ENCODE peak calls at places on chromosome 2, in nine cellular contexts. P, T, Z, W, M, R, K, V and U are unnamed samples.

GRCh38 chr2:11305958-11306357 is 38.5 kb downstream of the ROCK2 start:
- DNase-seq in P (peak; percentile 72), T (peak; percentile 46), Z (no peak), W (no peak), M (no peak), R (peak; percentile 49), K (no peak), V (no peak), U (no peak)

GRCh38 chr2:148990968-148991367 is 47.5 kb upstream of the LYPD6B start:
- DNase-seq in P (no peak), T (no peak), Z (no peak), W (no peak), M (no peak), R (no peak), K (no peak), V (no peak), U (no peak)

GRCh38 chr2:32812316-32812715 is 134.4 kb upstream of the LTBP1 start:
- DNase-seq in P (peak; percentile 21), T (no peak), Z (no peak), W (no peak), M (no peak), R (no peak), K (no peak), V (no peak), U (no peak)

GRCh38 chr2:217189747-217190146 is 329.9 kb upstream of the TNP1 start:
- DNase-seq in P (no peak), T (no peak), Z (no peak), W (no peak), M (no peak), R (no peak), K (no peak), V (no peak), U (no peak)

GRCh38 chr2:189175869-189176431 is 3.6 kb downstream of the COL5A2 start:
- DNase-seq in P (no peak), T (no peak), Z (no peak), W (no peak), M (no peak), R (no peak), K (no peak), V (no peak), U (no peak)

GRCh38 chr2:200306969-200307811 is 697 bp downstream of the SPATS2L start:
- DNase-seq in P (no peak), T (peak; percentile 47), Z (peak; percentile 61), W (peak; percentile 63), M (no peak), R (no peak), K (peak; percentile 38), V (peak; percentile 26), U (no peak)

GRCh38 chr2:57990118-57990725 is 56.4 kb upstream of the VRK2 start:
- DNase-seq in P (no peak), T (no peak), Z (no peak), W (peak; percentile 24), M (no peak), R (no peak), K (no peak), V (no peak), U (no peak)

GRCh38 chr2:240032406-240033329 is 2.4 kb upstream of the OR6B2 start:
- DNase-seq in P (no peak), T (no peak), Z (no peak), W (no peak), M (no peak), R (no peak), K (no peak), V (no peak), U (no peak)

GRCh38 chr2:112924855-112925254 is 13.9 kb downstream of the IL37 start:
- DNase-seq in P (no peak), T (no peak), Z (no peak), W (no peak), M (no peak), R (no peak), K (no peak), V (no peak), U (no peak)

GRCh38 chr2:241506793-241507429 is 1.5 kb downstream of the STK25 start:
- DNase-seq in P (no peak), T (no peak), Z (no peak), W (no peak), M (no peak), R (no peak), K (peak; percentile 23), V (no peak), U (no peak)

GRCh38 chr2:191869178-191869577 is 22.3 kb upstream of the CAVIN2 start:
- DNase-seq in P (no peak), T (peak; percentile 60), Z (no peak), W (no peak), M (no peak), R (peak; percentile 54), K (peak; percentile 82), V (no peak), U (no peak)

GRCh38 chr2:231256494-231256893 is 58.1 kb downstream of the ARMC9 start:
- DNase-seq in P (no peak), T (no peak), Z (no peak), W (no peak), M (no peak), R (no peak), K (no peak), V (no peak), U (no peak)
- TF ChIP-seq CTCF in P (no peak), T (no peak), Z (no peak), W (no peak), M (no peak), R (no peak), K (no peak), V (no peak), U (no peak)

GRCh38 chr2:226622484-226622883 is 177.1 kb downstream of the IRS1 start:
- DNase-seq in P (no peak), T (peak; percentile 16), Z (no peak), W (no peak), M (no peak), R (no peak), K (no peak), V (no peak), U (no peak)
- TF ChIP-seq CTCF in P (no peak), T (no peak), Z (no peak), W (no peak), M (no peak), R (peak; percentile 36), K (no peak), V (no peak), U (peak; percentile 45)

GRCh38 chr2:38524580-38524979 is 78.1 kb downstream of the HNRNPLL start:
- DNase-seq in P (no peak), T (no peak), Z (no peak), W (no peak), M (no peak), R (no peak), K (no peak), V (no peak), U (no peak)

GRCh38 chr2:38521835-38522234 is 80.9 kb downstream of the HNRNPLL start:
- DNase-seq in P (no peak), T (no peak), Z (no peak), W (no peak), M (no peak), R (no peak), K (no peak), V (no peak), U (no peak)

GRCh38 chr2:38522754-38523349 is 79.9 kb downstream of the HNRNPLL start:
- DNase-seq in P (no peak), T (no peak), Z (no peak), W (no peak), M (no peak), R (no peak), K (no peak), V (no peak), U (no peak)

GRCh38 chr2:38526195-38526594 is 76.5 kb downstream of the HNRNPLL start:
- DNase-seq in P (no peak), T (peak; percentile 58), Z (no peak), W (no peak), M (no peak), R (peak; percentile 35), K (no peak), V (no peak), U (no peak)

GRCh38 chr2:38523728-38524437 is 78.8 kb downstream of the HNRNPLL start:
- DNase-seq in P (no peak), T (no peak), Z (no peak), W (no peak), M (no peak), R (no peak), K (peak; percentile 55), V (no peak), U (no peak)
- TF ChIP-seq CTCF in P (peak; percentile 19), T (no peak), Z (peak; percentile 23), W (no peak), M (peak; percentile 2), R (peak; percentile 44), K (no peak), V (no peak), U (peak; percentile 59)

GRCh38 chr2:28753043-28753683 is 1.5 kb downstream of the PPP1CB start:
- DNase-seq in P (no peak), T (peak; percentile 83), Z (peak; percentile 55), W (peak; percentile 45), M (no peak), R (peak; percentile 66), K (no peak), V (peak; percentile 66), U (no peak)
- TF ChIP-seq CTCF in P (peak; percentile 55), T (peak; percentile 65), Z (peak; percentile 77), W (peak; percentile 62), M (peak; percentile 86), R (peak; percentile 75), K (no peak), V (peak; percentile 65), U (peak; percentile 92)

GRCh38 chr2:80326861-80327260 is 22.3 kb upstream of the LRRTM1 start:
- DNase-seq in P (no peak), T (no peak), Z (no peak), W (no peak), M (no peak), R (no peak), K (no peak), V (no peak), U (no peak)

GRCh38 chr2:80322958-80323357 is 18.4 kb upstream of the LRRTM1 start:
- DNase-seq in P (no peak), T (no peak), Z (no peak), W (no peak), M (no peak), R (no peak), K (no peak), V (no peak), U (no peak)

GRCh38 chr2:80328033-80328635 is 23.6 kb upstream of the LRRTM1 start:
- DNase-seq in P (no peak), T (no peak), Z (no peak), W (no peak), M (no peak), R (no peak), K (no peak), V (no peak), U (no peak)

GRCh38 chr2:80329491-80329890 is 24.9 kb upstream of the LRRTM1 start:
- DNase-seq in P (no peak), T (no peak), Z (no peak), W (no peak), M (no peak), R (no peak), K (no peak), V (no peak), U (no peak)

GRCh38 chr2:80326214-80326613 is 21.7 kb upstream of the LRRTM1 start:
- DNase-seq in P (no peak), T (peak; percentile 53), Z (no peak), W (peak; percentile 15), M (no peak), R (no peak), K (no peak), V (peak; percentile 17), U (no peak)
- TF ChIP-seq CTCF in P (peak; percentile 24), T (peak; percentile 51), Z (peak; percentile 60), W (peak; percentile 7), M (peak; percentile 60), R (peak; percentile 51), K (peak; percentile 24), V (peak; percentile 45), U (peak; percentile 72)